ENCODE peak calls at places on chromosomes 16 and 17, in eight cellular contexts. C is AG10803, K is fibroblast of pulmonary artery, R is OCI-LY7, H is astrocyte of the spinal cord, Y is heart left ventricle, N is psoas muscle, L is H1. Q is an unnamed sample.

GRCh38 chr17:6387858-6388257 is 47.1 kb downstream of the AIPL1 start:
- DNase-seq in Y (no peak), N (no peak), K (no peak), L (no peak), R (no peak), H (no peak), C (no peak), Q (no peak)

GRCh38 chr17:49585422-49586027 is 9.9 kb downstream of the NXPH3 start:
- DNase-seq in N (peak; percentile 19), R (no peak), H (no peak), Y (no peak), L (no peak), K (no peak), C (no peak), Q (no peak)

GRCh38 chr16:29147710-29148425 is 163.0 kb downstream of the LAT start:
- DNase-seq in H (no peak), K (no peak), L (no peak), C (no peak), N (no peak), R (no peak), Y (no peak), Q (no peak)

GRCh38 chr17:58504826-58505351 is 9.5 kb downstream of the MTMR4 start:
- DNase-seq in N (no peak), H (no peak), K (no peak), Y (no peak), C (no peak), L (no peak), R (peak; percentile 88), Q (no peak)

GRCh38 chr16:65919116-65919515 is 447.4 kb upstream of the CDH5 start:
- DNase-seq in L (no peak), R (no peak), N (no peak), H (no peak), C (no peak), Y (no peak), K (no peak), Q (no peak)

GRCh38 chr17:75011788-75012319 is 616 bp upstream of the MRPL58 start:
- DNase-seq in L (no peak), R (no peak), K (peak; percentile 80), Y (peak; percentile 63), H (peak; percentile 62), C (peak; percentile 78), N (peak; percentile 81), Q (no peak)

GRCh38 chr16:31107465-31107867 is 720 bp upstream of the BCKDK start:
- DNase-seq in C (no peak), N (no peak), R (peak; percentile 25), Y (no peak), H (no peak), L (no peak), K (no peak), Q (no peak)

GRCh38 chr16:2150418-2151187 is 2.2 kb downstream of the RAB26 start:
- DNase-seq in H (peak; percentile 53), C (no peak), Y (no peak), R (peak; percentile 38), L (peak; percentile 80), K (no peak), N (no peak), Q (no peak)

GRCh38 chr17:55577011-55577586 is 65.8 kb upstream of the SMIM36 start:
- DNase-seq in C (peak; percentile 70), Y (peak; percentile 40), H (peak; percentile 95), N (no peak), R (no peak), K (peak; percentile 54), L (no peak), Q (no peak)

GRCh38 chr16:30076276-30076791 is 540 bp downstream of the PPP4C start:
- DNase-seq in C (no peak), N (peak; percentile 69), Y (no peak), R (no peak), K (no peak), L (no peak), H (no peak), Q (no peak)

GRCh38 chr16:26688105-26688504 is 378.6 kb upstream of the C16orf82 start:
- DNase-seq in L (no peak), N (no peak), H (no peak), R (no peak), C (no peak), K (no peak), Y (no peak), Q (no peak)

DNA sequence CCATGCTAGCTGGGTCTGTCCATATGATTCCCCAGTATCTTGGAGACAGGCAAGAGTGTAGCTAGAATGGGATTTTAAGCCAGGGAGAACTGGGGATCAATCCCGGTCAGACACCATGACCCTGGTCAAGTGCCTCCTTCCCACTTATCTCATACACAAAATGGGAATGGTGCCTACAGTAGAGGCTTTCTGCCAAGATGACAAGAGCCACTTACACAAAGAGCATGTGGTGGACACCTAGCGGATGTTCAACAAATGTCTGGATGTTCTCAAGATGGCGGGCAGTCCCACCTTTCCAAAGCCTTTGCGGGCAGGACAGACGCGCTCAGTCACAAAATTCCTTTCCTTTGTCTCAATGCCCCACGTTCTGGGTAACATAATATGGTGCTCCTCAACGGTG is 57.3 kb downstream of the MAF start:
- DNase-seq in H (no peak), N (no peak), L (no peak), Y (peak; percentile 56), R (no peak), K (no peak), C (no peak), Q (no peak)
- TF ChIP-seq CTCF in H (no peak), N (no peak), L (no peak), Y (peak; percentile 23), R (no peak), K (no peak), C (no peak), Q (no peak)

GRCh38 chr16:9258423-9259051 is 167.1 kb downstream of the HAPSTR1 start:
- DNase-seq in L (peak; percentile 43), Y (peak; percentile 25), N (no peak), K (peak; percentile 3), C (no peak), R (peak; percentile 70), H (peak; percentile 4), Q (no peak)

GRCh38 chr16:9259914-9260608 is 168.6 kb downstream of the HAPSTR1 start:
- DNase-seq in H (no peak), C (no peak), L (no peak), Y (no peak), R (no peak), K (no peak), N (no peak), Q (no peak)

GRCh38 chr16:9257843-9258242 is 166.4 kb downstream of the HAPSTR1 start:
- DNase-seq in L (no peak), R (no peak), N (no peak), Y (no peak), K (no peak), H (no peak), C (no peak), Q (no peak)

GRCh38 chr16:9254863-9255262 is 163.4 kb downstream of the HAPSTR1 start:
- DNase-seq in R (no peak), K (no peak), L (no peak), Y (no peak), N (no peak), C (no peak), H (no peak), Q (no peak)

DNA sequence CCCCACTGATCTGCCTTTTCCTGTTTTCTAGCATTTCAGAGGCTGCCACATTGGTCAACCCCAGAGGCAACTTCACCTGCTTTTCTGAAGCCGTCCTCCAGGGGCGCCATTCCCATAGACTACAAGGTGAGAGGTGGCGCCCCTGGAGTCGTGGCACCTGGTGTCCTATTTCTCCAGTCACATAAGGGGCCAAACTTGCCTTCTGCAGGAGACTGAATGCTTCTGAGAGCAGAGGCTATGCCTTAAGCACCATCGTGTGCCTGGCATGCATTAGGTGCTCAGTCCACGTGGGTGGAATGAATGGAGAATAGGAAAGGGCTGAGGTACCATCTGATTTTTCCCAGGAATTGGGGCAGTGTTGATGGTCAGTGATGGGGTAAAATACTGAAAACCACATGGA is 164.8 kb downstream of the HAPSTR1 start:
- DNase-seq in H (no peak), Y (no peak), C (no peak), L (peak; percentile 58), K (no peak), N (no peak), R (peak; percentile 70), Q (no peak)
- TF ChIP-seq CTCF in H (peak; percentile 42), Y (peak; percentile 44), C (no peak), L (peak; percentile 86), K (peak; percentile 28), N (peak; percentile 6), R (peak; percentile 94), Q (no peak)

GRCh38 chr17:5031365-5032082 is 3.7 kb downstream of the SLC52A1 start:
- DNase-seq in L (peak; percentile 47), Y (peak; percentile 83), R (peak; percentile 91), N (peak; percentile 83), K (peak; percentile 81), H (peak; percentile 70), C (peak; percentile 67), Q (peak; percentile 79)
- TF ChIP-seq CTCF in L (peak; percentile 72), Y (peak; percentile 77), R (peak; percentile 72), N (peak; percentile 77), K (peak; percentile 78), H (peak; percentile 85), C (peak; percentile 81), Q (no peak)

GRCh38 chr17:76793775-76794174 is 55.9 kb downstream of the MFSD11 start:
- DNase-seq in K (peak; percentile 46), C (peak; percentile 23), H (peak; percentile 25), R (peak; percentile 77), Y (no peak), N (no peak), L (no peak), Q (no peak)
- TF ChIP-seq CTCF in K (peak; percentile 54), C (peak; percentile 52), H (peak; percentile 60), R (peak; percentile 80), Y (no peak), N (no peak), L (peak; percentile 26), Q (no peak)

GRCh38 chr16:4409081-4409932 is 7.1 kb downstream of the CORO7 start:
- DNase-seq in R (no peak), H (no peak), K (no peak), C (no peak), L (no peak), Y (no peak), N (no peak), Q (no peak)
- TF ChIP-seq CTCF in R (peak; percentile 26), H (no peak), K (no peak), C (peak; percentile 9), L (peak; percentile 59), Y (peak; percentile 10), N (no peak), Q (no peak)